ENCODE peak calls at places on chromosomes 12 and 14, in five cellular contexts. O is IMR-90, U is chondrocyte, J is fibroblast of mammary gland, K is PC-3. Z is an unnamed sample.

GRCh38 chr12:11768233-11768965 is 118.9 kb downstream of the ETV6 start:
- DNase-seq in O (no peak), U (no peak), J (no peak), K (no peak), Z (no peak)

GRCh38 chr14:103858063-103858820 is 10.9 kb upstream of the PPP1R13B start:
- DNase-seq in O (no peak), U (no peak), J (no peak), K (no peak), Z (no peak)

GRCh38 chr14:75452900-75453816 is 25.3 kb downstream of the JDP2 start:
- DNase-seq in O (peak; percentile 89), U (peak; percentile 97), J (peak; percentile 90), K (peak; percentile 5), Z (peak; percentile 97)

GRCh38 chr14:22391908-22392307 is 197.1 kb downstream of the DAD1 start:
- DNase-seq in O (peak; percentile 65), U (no peak), J (peak; percentile 60), K (peak; percentile 85), Z (peak; percentile 74)

GRCh38 chr14:55361190-55361589 is 50.4 kb downstream of the ATG14 start:
- DNase-seq in O (no peak), U (no peak), J (peak; percentile 27), K (no peak), Z (no peak)

GRCh38 chr14:90534838-90535555 is 138.2 kb downstream of the CALM1 start:
- DNase-seq in O (no peak), U (no peak), J (no peak), K (no peak), Z (no peak)

GRCh38 chr12:130334937-130335336 is 2.8 kb upstream of the PIWIL1 start:
- DNase-seq in O (no peak), U (no peak), J (no peak), K (no peak), Z (no peak)

GRCh38 chr14:21382886-21383847 is 652 bp downstream of the SUPT16H start:
- DNase-seq in O (peak; percentile 51), U (no peak), J (peak; percentile 46), K (peak; percentile 49), Z (peak; percentile 48)

GRCh38 chr12:25585662-25586061 is 32.6 kb upstream of the LMNTD1 start:
- DNase-seq in O (no peak), U (no peak), J (peak; percentile 54), K (no peak), Z (no peak)

GRCh38 chr12:95859344-95859816 is 628 bp downstream of the SNRPF start:
- DNase-seq in O (peak; percentile 31), U (no peak), J (peak; percentile 43), K (peak; percentile 41), Z (peak; percentile 36)

GRCh38 chr12:51755251-51755650 is 93.3 kb downstream of the FIGNL2 start:
- DNase-seq in O (no peak), U (no peak), J (no peak), K (no peak), Z (no peak)

GRCh38 chr14:61511558-61511924 is 183.8 kb upstream of the HIF1A start:
- DNase-seq in O (no peak), U (no peak), J (no peak), K (no peak), Z (no peak)

GRCh38 chr12:5280091-5280490 is 151.8 kb upstream of the NTF3 start:
- DNase-seq in O (no peak), U (no peak), J (no peak), K (no peak), Z (no peak)

GRCh38 chr12:46218509-46219095 is 50.2 kb downstream of the SLC38A1 start:
- DNase-seq in O (no peak), U (no peak), J (no peak), K (peak; percentile 35), Z (no peak)

GRCh38 chr12:28180791-28181190 is 9.5 kb upstream of the CCDC91 start:
- DNase-seq in O (no peak), U (no peak), J (no peak), K (no peak), Z (no peak)

GRCh38 chr12:67648306-67649164 is at the start of gene DYRK2:
- DNase-seq in O (peak; percentile 74), U (no peak), J (peak; percentile 62), K (peak; percentile 75), Z (peak; percentile 79)

GRCh38 chr14:20327005-20327869 is 5.8 kb downstream of the CCNB1IP1 start:
- DNase-seq in O (peak; percentile 72), U (no peak), J (peak; percentile 83), K (peak; percentile 81), Z (peak; percentile 76)

GRCh38 chr12:119940881-119941280 is 48.2 kb upstream of the BICDL1 start:
- DNase-seq in O (peak; percentile 68), U (no peak), J (peak; percentile 88), K (peak; percentile 99), Z (peak; percentile 3)

GRCh38 chr12:53113307-53113706 is 10.0 kb downstream of the SOAT2 start:
- DNase-seq in O (no peak), U (no peak), J (no peak), K (no peak), Z (no peak)

GRCh38 chr14:60183724-60184596 is 18.8 kb upstream of the DHRS7 start:
- DNase-seq in O (peak; percentile 77), U (no peak), J (peak; percentile 81), K (peak; percentile 98), Z (peak; percentile 79)

GRCh38 chr12:29509503-29509902 is 12.0 kb upstream of the OVCH1 start:
- DNase-seq in O (no peak), U (no peak), J (no peak), K (no peak), Z (no peak)

GRCh38 chr14:22797017-22797917 is 18.0 kb downstream of the SLC7A7 start:
- DNase-seq in O (no peak), U (no peak), J (no peak), K (no peak), Z (no peak)

GRCh38 chr12:133215724-133216123 is 20.0 kb downstream of the ANHX start:
- DNase-seq in O (no peak), U (no peak), J (no peak), K (no peak), Z (no peak)

GRCh38 chr12:48183091-48183875 is at the start of gene CCDC184:
- DNase-seq in O (peak; percentile 73), U (no peak), J (peak; percentile 71), K (peak; percentile 15), Z (peak; percentile 73)
- TF ChIP-seq CTCF in O (peak; percentile 37), U (peak; percentile 73), J (peak; percentile 19), K (peak; percentile 42), Z (peak; percentile 43)

GRCh38 chr14:29755311-29756052 is 172.2 kb downstream of the PRKD1 start:
- DNase-seq in O (no peak), U (no peak), J (no peak), K (no peak), Z (no peak)
- TF ChIP-seq CTCF in O (no peak), U (no peak), J (no peak), K (no peak), Z (no peak)

DNA sequence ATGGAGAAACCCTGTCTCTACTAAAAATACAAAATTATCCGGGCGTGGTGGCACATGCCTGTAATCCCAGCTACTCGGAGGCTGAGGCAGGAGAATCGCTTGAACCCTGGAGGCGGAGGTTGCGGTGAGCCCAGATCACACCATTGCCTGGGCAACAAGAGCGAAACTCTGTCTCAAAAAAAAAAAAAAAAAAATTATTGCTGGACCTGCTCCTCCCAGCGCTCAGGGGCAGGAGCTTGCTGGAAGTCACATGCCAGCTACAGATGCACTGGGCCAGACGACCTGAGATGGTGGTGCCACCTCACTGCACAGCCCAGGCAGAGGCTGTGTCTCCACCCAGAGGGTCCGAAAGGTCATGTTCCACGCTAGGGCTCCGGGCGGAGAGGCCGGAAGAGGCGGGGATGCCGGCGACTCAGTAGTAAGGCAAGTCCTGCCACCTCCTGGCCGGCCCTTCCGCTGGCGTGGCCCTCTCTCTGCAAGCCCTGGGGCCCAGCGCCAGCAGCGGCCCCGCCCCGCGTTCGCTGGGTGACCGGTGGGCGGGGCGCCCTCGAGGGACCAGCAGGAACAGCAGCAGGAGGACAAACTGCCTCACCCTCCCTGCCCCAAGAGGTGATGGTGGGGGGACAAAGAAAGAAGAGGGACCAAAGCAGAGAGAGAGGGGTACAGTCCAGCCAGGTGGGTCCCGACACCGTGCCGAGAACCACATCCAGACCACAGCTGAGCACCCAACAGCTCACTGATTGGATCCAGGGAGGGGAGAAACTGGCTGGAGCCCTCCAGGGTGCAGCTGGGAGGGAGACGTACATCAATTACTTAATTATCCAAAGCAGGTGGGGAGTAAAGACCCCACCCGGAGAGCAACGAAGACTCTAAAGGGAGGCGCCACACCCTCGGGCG is 3.6 kb upstream of the RHOF start:
- DNase-seq in O (peak; percentile 83), U (no peak), J (peak; percentile 85), K (peak; percentile 97), Z (peak; percentile 93)
- TF ChIP-seq CTCF in O (peak; percentile 34), U (peak; percentile 68), J (peak; percentile 19), K (peak; percentile 32), Z (peak; percentile 41)

DNA sequence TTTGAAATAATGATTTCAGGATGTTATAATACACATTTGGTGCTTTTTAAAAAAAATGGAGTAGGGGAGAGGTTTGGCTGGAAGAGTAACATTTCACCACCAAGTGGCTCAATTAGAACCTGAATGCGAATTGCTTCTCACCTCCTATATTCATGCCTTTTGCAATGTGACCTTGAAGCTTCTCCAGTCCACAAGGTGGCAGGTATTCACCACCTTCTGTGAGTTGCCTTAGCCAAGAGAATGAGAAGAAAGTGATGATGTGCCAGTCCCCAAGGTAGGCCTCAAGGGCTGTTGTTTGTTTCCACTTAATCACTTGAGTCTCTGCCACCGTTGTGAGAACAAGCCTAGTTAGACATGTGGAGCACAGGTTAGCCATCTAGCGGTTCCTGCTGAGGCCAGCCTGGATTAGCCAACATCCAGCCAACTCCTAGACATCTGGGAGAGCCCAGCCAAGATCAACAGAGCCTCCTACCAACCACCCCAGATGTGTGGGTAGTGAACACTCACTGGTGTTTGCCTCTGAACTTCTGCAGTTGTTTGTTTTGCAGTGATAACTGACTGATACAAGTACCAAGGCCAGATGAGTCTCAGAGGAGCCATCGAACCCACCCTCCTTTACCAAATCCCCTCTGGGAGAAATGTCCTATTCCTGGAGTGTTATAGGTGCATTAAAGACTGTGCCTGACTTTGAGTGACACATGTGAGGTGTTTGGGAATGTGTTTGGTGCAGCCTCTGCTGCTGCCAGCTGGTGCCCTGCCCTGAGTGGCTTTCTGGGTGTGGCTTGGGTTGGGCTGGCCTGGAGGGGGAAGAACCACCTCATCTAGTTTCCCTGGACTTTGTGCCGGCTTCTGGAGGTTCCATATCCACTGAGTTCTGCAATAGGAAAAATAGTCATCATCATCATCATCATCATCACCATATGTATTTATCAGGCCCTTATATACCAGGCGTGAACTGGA is 132.5 kb upstream of the RFLNA start:
- DNase-seq in O (no peak), U (no peak), J (peak; percentile 10), K (peak; percentile 43), Z (no peak)
- TF ChIP-seq CTCF in O (no peak), U (no peak), J (no peak), K (peak; percentile 46), Z (no peak)

DNA sequence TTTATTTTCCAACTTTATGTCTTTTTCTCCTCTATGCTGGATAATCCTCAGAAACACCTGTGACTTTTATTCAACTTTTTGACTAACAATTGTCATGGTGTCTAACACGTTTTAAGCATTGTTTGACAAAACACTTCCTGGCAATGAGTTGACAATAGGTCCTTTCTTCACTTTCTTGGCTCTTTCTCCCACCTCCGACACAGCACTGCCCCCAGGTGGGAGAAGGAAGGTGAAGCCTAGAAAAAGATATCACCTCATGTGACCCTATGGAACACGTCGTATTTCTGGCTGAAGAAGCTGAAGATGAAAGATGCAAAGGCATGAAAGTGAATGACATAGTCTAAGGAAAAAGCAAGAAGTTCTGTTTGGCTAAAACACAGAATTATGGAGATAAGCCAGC is 430.0 kb downstream of the ETNK1 start:
- DNase-seq in O (peak; percentile 7), U (no peak), J (peak; percentile 26), K (peak; percentile 23), Z (peak; percentile 5)
- TF ChIP-seq CTCF in O (peak; percentile 49), U (peak; percentile 68), J (peak; percentile 43), K (peak; percentile 47), Z (peak; percentile 44)

Z was measured in fibroblast of villous mesenchyme.